ENCODE peak calls at places on chromosomes 6 and 20, in six cellular contexts. P is mammary epithelial cell, W is transverse colon, Q is GM10248, Z is type B pancreatic cell, L is thoracic aorta. C is an unnamed sample.

GRCh38 chr20:10603971-10604864 is 69.6 kb downstream of the JAG1 start:
- DNase-seq in Z (no peak), L (no peak), P (peak), Q (no peak), W (peak), C (no peak)

GRCh38 chr6:30591008-30591407 is 19.8 kb downstream of the ABCF1 start:
- DNase-seq in Q (no peak), Z (no peak), W (no peak), L (no peak), P (peak), C (no peak)

GRCh38 chr6:115665310-115665709 is 395.4 kb downstream of the FRK start:
- DNase-seq in L (no peak), Q (no peak), W (no peak), P (no peak), Z (no peak), C (no peak)

GRCh38 chr20:18537651-18538050 is 29.6 kb upstream of the SMIM26 start:
- DNase-seq in W (no peak), Z (no peak), L (no peak), Q (no peak), P (peak), C (no peak)

GRCh38 chr6:154404791-154405400 is 48.3 kb upstream of the IPCEF1 start:
- DNase-seq in W (no peak), P (no peak), L (no peak), Z (no peak), Q (no peak), C (no peak)

GRCh38 chr20:60095456-60095855 is 137.2 kb downstream of the CDH26 start:
- DNase-seq in Q (no peak), Z (no peak), W (no peak), P (no peak), L (no peak), C (no peak)

GRCh38 chr20:1876217-1876921 is 18.8 kb upstream of the SIRPA start:
- DNase-seq in Q (no peak), P (peak), Z (no peak), L (no peak), W (no peak), C (no peak)

GRCh38 chr6:168988801-168989200 is 264.8 kb downstream of the THBS2 start:
- DNase-seq in P (no peak), L (no peak), Q (no peak), W (no peak), Z (no peak), C (no peak)

GRCh38 chr6:50815436-50816114 is 3.1 kb upstream of the TFAP2B start:
- DNase-seq in P (peak), L (no peak), W (no peak), Q (no peak), Z (no peak), C (no peak)

GRCh38 chr6:76518443-76518842 is 446.0 kb upstream of the IMPG1 start:
- DNase-seq in Z (no peak), P (no peak), Q (no peak), W (no peak), L (no peak), C (no peak)

GRCh38 chr6:159979136-159979874 is 10.4 kb downstream of the IGF2R start:
- DNase-seq in P (peak), Q (peak), Z (no peak), W (peak), L (no peak), C (no peak)

GRCh38 chr20:2149507-2149906 is 47.9 kb downstream of the STK35 start:
- DNase-seq in Q (no peak), Z (no peak), L (no peak), P (no peak), W (no peak), C (no peak)

GRCh38 chr6:95095855-95096254 is 481.5 kb upstream of the MANEA start:
- DNase-seq in Z (no peak), L (no peak), P (no peak), Q (no peak), W (no peak), C (no peak)

GRCh38 chr20:4617019-4617418 is 104.7 kb upstream of the PRND start:
- DNase-seq in W (no peak), L (no peak), Q (no peak), P (no peak), Z (no peak), C (no peak)

GRCh38 chr20:8432435-8433148 is 300.5 kb downstream of the PLCB1 start:
- DNase-seq in Z (no peak), W (no peak), Q (no peak), L (no peak), P (no peak), C (no peak)

GRCh38 chr6:75171581-75172360 is 34.1 kb downstream of the COL12A1 start:
- DNase-seq in W (no peak), L (no peak), P (no peak), Q (no peak), Z (no peak), C (no peak)

DNA sequence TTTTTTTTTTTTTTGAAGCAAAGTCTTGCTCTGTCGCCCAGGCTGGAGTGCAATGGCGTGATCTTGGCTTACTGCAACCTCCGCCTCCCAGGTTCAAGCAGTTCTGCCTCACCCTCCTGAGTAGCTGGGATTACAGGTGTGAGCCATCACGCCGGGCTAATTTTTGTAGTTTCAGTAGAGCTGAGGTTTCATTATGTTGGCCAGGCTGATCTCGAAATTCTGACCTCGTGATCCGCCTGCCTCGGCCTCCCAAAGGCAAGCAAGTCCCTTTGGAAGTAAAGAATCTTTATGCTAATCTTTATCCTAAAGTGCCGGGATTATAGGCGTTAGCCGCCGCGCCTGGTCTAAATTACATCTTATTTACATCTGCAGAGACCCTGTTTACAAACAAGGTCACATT is 1.5 kb downstream of the PSMG4 start:
- DNase-seq in Z (no peak), W (no peak), P (no peak), L (no peak), Q (no peak), C (no peak)
- TF ChIP-seq CTCF in Z (no peak), W (no peak), P (no peak), L (no peak), Q (no peak), C (no peak)

GRCh38 chr20:63546256-63546655 is 1.3 kb downstream of the SRMS start:
- DNase-seq in Z (no peak), Q (no peak), P (no peak), W (no peak), L (no peak), C (no peak)

GRCh38 chr20:63546686-63547483 is 664 bp downstream of the SRMS start:
- DNase-seq in W (no peak), P (no peak), L (no peak), Z (no peak), Q (no peak), C (no peak)

GRCh38 chr20:63548992-63549391 is 1.4 kb upstream of the SRMS start:
- DNase-seq in Q (no peak), W (no peak), P (no peak), Z (no peak), L (no peak), C (no peak)

GRCh38 chr20:63548542-63548941 is 993 bp upstream of the SRMS start:
- DNase-seq in Z (no peak), P (no peak), L (no peak), Q (no peak), W (no peak), C (no peak)

GRCh38 chr20:63547484-63548480 is at the start of gene SRMS:
- DNase-seq in W (no peak), L (no peak), P (no peak), Q (no peak), Z (no peak), C (no peak)
- TF ChIP-seq CTCF in W (no peak), L (no peak), P (no peak), Q (no peak), Z (no peak), C (no peak)

GRCh38 chr6:158868122-158868480 is 48.9 kb upstream of the EZR start:
- DNase-seq in Q (no peak), P (no peak), Z (no peak), L (no peak), W (no peak), C (no peak)

GRCh38 chr6:158867381-158868121 is 48.4 kb upstream of the EZR start:
- DNase-seq in W (peak), P (peak), L (no peak), Z (no peak), Q (no peak), C (no peak)

GRCh38 chr6:158870418-158870957 is 51.3 kb upstream of the EZR start:
- DNase-seq in L (no peak), W (no peak), P (no peak), Q (no peak), Z (no peak), C (no peak)

GRCh38 chr6:158869010-158869603 is 49.9 kb upstream of the EZR start:
- DNase-seq in L (no peak), P (no peak), Q (no peak), W (no peak), Z (no peak), C (no peak)

GRCh38 chr6:158869604-158870417 is 50.6 kb upstream of the EZR start:
- DNase-seq in P (peak), L (peak), Z (peak), Q (peak), W (peak), C (peak)
- TF ChIP-seq CTCF in P (no peak), L (no peak), Z (peak), Q (no peak), W (peak), C (no peak)

GRCh38 chr6:124885171-124885570 is 77.1 kb upstream of the RNF217 start:
- DNase-seq in Z (no peak), Q (no peak), L (no peak), W (no peak), P (no peak), C (no peak)

GRCh38 chr6:124879992-124880355 is 82.3 kb upstream of the RNF217 start:
- DNase-seq in W (no peak), Z (no peak), Q (no peak), P (no peak), L (no peak), C (no peak)

GRCh38 chr6:124881898-124882579 is 80.2 kb upstream of the RNF217 start:
- DNase-seq in W (no peak), L (no peak), Z (no peak), Q (no peak), P (peak), C (no peak)

GRCh38 chr6:124879110-124879991 is 82.9 kb upstream of the RNF217 start:
- DNase-seq in Q (no peak), L (no peak), P (no peak), Z (no peak), W (no peak), C (no peak)

DNA sequence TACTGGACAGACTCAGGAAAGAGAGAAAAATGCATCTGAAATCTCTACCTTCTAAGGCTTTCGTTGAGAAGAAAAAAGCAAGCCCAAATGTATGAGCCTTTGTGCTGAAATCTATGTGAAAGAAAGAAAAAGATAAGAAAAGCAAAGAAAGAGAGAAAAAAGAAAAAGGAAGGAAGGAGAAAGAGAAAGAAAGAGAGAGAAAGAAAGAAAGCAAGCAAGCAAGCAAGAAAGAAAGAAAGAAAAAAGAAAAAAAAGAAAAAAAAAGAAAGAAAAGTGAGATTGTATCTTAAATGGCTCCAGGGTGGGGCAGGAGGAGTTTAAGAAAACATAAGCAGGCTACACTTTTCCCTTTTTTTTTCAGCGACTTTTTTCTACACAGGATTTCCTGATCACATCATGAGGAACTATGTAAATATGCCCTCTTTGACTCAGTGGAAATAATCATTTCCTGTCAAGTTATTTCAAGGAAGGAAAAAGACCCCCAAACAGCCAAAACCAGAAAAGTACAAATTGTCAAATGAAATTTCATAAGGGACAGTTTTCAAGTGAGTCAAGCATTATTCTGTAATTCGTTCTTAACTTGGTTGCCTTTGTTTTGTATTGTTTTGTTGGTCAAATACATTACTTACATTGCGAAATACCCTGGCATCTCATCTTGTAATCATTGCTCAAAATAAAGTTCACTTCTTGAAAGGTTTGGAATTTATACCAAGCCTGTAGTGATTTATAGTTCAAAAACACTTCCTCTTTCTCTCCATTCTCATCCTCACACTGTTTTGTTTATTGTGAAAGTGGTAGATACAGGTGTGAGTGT is 79.5 kb upstream of the RNF217 start:
- DNase-seq in W (no peak), Z (no peak), Q (no peak), P (peak), L (no peak), C (no peak)
- TF ChIP-seq CTCF in W (no peak), Z (no peak), Q (no peak), P (no peak), L (no peak), C (no peak)

DNA sequence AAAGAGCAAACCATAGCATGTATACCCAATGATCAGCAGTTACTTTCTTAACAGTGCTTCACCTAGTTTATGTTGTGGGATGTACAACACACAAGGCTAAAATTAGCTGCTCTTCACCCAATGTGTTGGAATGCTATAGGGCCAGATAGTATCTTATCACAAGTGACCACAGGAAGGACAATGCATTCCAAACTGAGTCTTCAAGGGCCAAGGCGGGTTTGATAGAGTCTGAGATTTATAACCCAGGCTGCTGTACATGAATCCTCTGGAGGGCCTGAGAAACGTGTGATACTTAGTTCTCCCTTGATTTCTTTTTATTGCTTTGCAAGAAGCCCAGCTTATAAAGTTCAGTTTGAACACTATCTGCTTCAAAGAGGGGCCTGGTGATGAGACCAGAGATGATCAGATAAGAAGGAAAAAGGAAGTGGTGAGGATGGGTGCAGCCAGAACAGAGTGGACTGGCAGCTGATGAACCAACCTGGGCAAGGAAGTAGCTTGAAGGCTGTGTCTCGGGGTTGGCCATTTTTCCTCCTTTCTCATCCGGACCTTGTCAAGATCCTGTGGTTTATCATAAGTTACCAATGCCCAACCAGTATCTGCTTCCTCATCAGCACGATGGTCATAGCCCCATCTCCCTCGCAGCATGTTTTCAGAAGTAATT is 62.2 kb upstream of the BMP2 start:
- DNase-seq in Z (no peak), L (no peak), W (no peak), Q (no peak), P (no peak), C (no peak)
- TF ChIP-seq CTCF in Z (no peak), L (no peak), W (no peak), Q (no peak), P (no peak), C (no peak)

C was measured in omental fat pad.